ENCODE peak calls at places on chromosomes 3 and 15, in seven cellular contexts. L is stomach, S is tibial artery, U is left ventricle myocardium inferior, B is left lung, P is transverse colon, K is MM.1S. W is an unnamed sample.
A peak's percentile ranks its signal among the peaks of the same experiment; 100 is the strongest.

GRCh38 chr3:126179825-126180476 is 435 bp downstream of the ALDH1L1 start:
- DNase-seq in L (no peak), S (peak; percentile 76), U (peak; percentile 67), B (no peak), P (peak; percentile 26), K (no peak), W (peak; percentile 74)

GRCh38 chr3:177358968-177359600 is 161.8 kb upstream of the TBL1XR1 start:
- DNase-seq in L (peak; percentile 41), S (peak; percentile 72), U (peak; percentile 33), B (peak; percentile 50), P (peak; percentile 82), K (peak; percentile 86), W (peak; percentile 45)

GRCh38 chr15:77623878-77624524 is 8.7 kb downstream of the LINGO1 start:
- DNase-seq in L (no peak), S (no peak), U (no peak), B (no peak), P (peak; percentile 6), K (no peak), W (no peak)

GRCh38 chr3:5010706-5011554 is 31.7 kb downstream of the BHLHE40 start:
- DNase-seq in L (no peak), S (no peak), U (no peak), B (no peak), P (peak; percentile 61), K (no peak), W (no peak)

GRCh38 chr15:32778391-32779176 is 60.8 kb downstream of the GREM1 start:
- DNase-seq in L (no peak), S (no peak), U (no peak), B (no peak), P (no peak), K (no peak), W (no peak)

GRCh38 chr3:32483772-32484171 is 18.9 kb downstream of the CMTM6 start:
- DNase-seq in L (no peak), S (no peak), U (no peak), B (no peak), P (no peak), K (no peak), W (no peak)

GRCh38 chr3:41581700-41582099 is 380.2 kb downstream of the ULK4 start:
- DNase-seq in L (no peak), S (no peak), U (no peak), B (no peak), P (no peak), K (peak; percentile 74), W (no peak)

GRCh38 chr15:64634020-64634419 is 141.4 kb downstream of the RBPMS2 start:
- DNase-seq in L (no peak), S (no peak), U (no peak), B (no peak), P (peak; percentile 24), K (peak; percentile 34), W (no peak)

GRCh38 chr15:96695426-96695825 is 364.9 kb downstream of the NR2F2 start:
- DNase-seq in L (no peak), S (no peak), U (no peak), B (no peak), P (no peak), K (no peak), W (no peak)

GRCh38 chr15:60656041-60656440 is 177.1 kb upstream of the ICE2 start:
- DNase-seq in L (no peak), S (no peak), U (no peak), B (no peak), P (no peak), K (no peak), W (no peak)

GRCh38 chr15:60661075-60661645 is 182.2 kb upstream of the ICE2 start:
- DNase-seq in L (no peak), S (no peak), U (no peak), B (no peak), P (no peak), K (no peak), W (no peak)

GRCh38 chr15:60655252-60655651 is 176.3 kb upstream of the ICE2 start:
- DNase-seq in L (no peak), S (no peak), U (no peak), B (no peak), P (no peak), K (no peak), W (no peak)

GRCh38 chr15:60656491-60657284 is 177.7 kb upstream of the ICE2 start:
- DNase-seq in L (no peak), S (no peak), U (no peak), B (no peak), P (no peak), K (no peak), W (no peak)

DNA sequence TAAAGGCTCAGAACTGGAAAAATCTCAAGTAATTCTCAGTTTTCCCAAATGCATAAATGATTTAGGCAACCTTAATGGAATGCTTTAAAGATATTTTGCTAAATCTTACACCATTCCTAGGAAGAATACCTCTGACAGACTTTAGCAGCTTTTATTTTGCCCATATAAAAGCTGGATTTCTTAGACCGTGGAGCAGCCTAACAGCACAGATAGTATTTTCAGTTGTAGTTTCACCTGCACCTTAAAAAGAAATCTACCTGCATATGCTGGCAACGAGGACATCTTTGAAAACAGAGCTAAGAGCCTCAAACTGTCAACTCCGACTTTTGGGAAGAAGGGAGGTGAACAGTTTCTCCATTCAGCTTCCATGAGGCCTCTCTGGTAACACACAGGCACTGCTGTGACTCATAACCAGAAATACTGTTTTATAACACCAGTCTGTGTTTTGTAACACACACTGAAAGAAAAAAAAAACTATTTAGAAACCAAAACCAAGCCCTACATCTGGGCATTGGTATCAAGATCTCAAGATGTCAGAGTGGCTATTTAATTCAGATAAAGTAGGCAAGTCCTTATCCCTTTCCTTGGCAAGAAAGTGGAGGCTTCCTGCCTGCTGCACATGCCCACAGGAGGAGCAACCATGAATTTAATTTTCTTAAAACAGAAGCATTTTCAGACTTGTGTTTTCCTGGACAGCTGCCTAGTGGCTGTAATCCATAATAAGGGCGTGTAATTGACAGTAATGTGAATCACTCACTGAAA is 181.5 kb upstream of the ICE2 start:
- DNase-seq in L (no peak), S (no peak), U (no peak), B (no peak), P (no peak), K (peak; percentile 64), W (no peak)
- H3K4me3 ChIP-seq in L (no peak overlapping the region), S (no peak overlapping the region), U (no peak overlapping the region), B (no peak overlapping the region), P (no peak overlapping the region), K (peak overlapping the region; percentile 34), W (no peak overlapping the region)

GRCh38 chr3:30496496-30496966 is 109.9 kb upstream of the TGFBR2 start:
- DNase-seq in L (no peak), S (peak; percentile 85), U (peak; percentile 26), B (no peak), P (peak; percentile 24), K (no peak), W (no peak)
- H3K4me3 ChIP-seq in L (no peak overlapping the region), S (peak overlapping the region; percentile 14), U (no peak overlapping the region), B (no peak overlapping the region), P (no peak overlapping the region), K (no peak overlapping the region), W (no peak overlapping the region)

GRCh38 chr3:13278783-13279531 is 141.2 kb downstream of the NUP210 start:
- DNase-seq in L (no peak), S (peak; percentile 37), U (no peak), B (no peak), P (no peak), K (no peak), W (no peak)
- H3K4me3 ChIP-seq in L (no peak overlapping the region), S (no peak overlapping the region), U (no peak overlapping the region), B (no peak overlapping the region), P (no peak overlapping the region), K (no peak overlapping the region), W (no peak overlapping the region)

GRCh38 chr15:39592500-39592899 is 11.6 kb downstream of the THBS1 start:
- DNase-seq in L (no peak), S (no peak), U (no peak), B (no peak), P (peak; percentile 13), K (no peak), W (no peak)
- H3K4me3 ChIP-seq in L (no peak overlapping the region), S (no peak overlapping the region), U (no peak overlapping the region), B (no peak overlapping the region), P (no peak overlapping the region), K (no peak overlapping the region), W (no peak overlapping the region)

DNA sequence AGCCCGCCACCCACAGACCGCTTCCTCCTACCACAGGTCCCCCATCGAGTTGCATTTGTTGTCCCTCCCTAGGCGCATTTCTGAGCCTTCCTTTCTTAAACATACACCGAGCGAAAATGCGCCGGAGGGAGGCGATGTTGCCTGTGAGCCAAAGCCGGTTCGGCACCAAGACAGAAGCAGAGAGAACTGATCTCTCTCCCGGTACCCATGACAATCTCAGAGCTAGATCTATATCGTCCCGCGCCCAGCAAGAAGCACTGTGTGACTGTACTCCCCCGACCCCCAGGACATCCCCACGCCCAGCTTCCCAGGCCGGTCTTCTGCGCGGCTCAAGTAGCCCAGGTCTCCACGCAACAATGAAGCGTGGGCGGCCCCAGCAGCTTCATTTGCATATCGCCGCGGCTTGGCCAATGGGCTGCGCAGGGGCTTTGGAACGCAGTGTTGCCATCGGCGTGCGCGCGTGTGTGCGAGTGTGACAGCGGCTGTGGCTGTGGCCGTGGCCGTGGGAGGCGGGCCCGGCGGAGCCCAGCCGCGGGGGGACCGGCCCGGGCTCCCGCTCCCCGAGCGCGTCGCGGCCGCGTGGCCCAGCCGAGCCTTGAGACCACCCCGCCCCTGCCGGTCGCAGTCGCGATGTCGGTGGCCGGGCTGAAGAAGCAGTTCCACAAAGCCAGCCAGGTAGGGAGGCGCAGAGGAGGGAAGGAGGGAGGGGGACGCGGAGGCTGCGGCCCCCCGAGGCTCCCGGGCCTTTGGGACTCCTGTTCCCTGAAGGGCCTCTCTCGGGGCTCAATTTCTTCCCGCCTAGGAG is at the start of gene SH3GL3:
- DNase-seq in L (peak; percentile 75), S (peak; percentile 83), U (peak; percentile 76), B (peak; percentile 78), P (peak; percentile 49), K (peak; percentile 63), W (peak; percentile 77)
- H3K4me3 ChIP-seq in L (peak within 1 kb of the TSS; percentile 57), S (peak within 1 kb of the TSS; percentile 71), U (peak within 1 kb of the TSS; percentile 65), B (peak within 1 kb of the TSS; percentile 33), P (peak within 1 kb of the TSS; percentile 37), K (peak within 1 kb of the TSS; percentile 52), W (peak within 1 kb of the TSS; percentile 50)

GRCh38 chr3:15347737-15348110 is 15.3 kb upstream of the SH3BP5 start:
- DNase-seq in L (no peak), S (no peak), U (no peak), B (no peak), P (no peak), K (no peak), W (no peak)

GRCh38 chr3:15347104-15347736 is 14.8 kb upstream of the SH3BP5 start:
- DNase-seq in L (no peak), S (no peak), U (no peak), B (no peak), P (no peak), K (peak; percentile 66), W (no peak)

GRCh38 chr3:15346516-15346915 is 14.1 kb upstream of the SH3BP5 start:
- DNase-seq in L (no peak), S (no peak), U (no peak), B (no peak), P (no peak), K (no peak), W (no peak)

GRCh38 chr3:15345051-15345607 is 12.7 kb upstream of the SH3BP5 start:
- DNase-seq in L (no peak), S (no peak), U (no peak), B (no peak), P (peak; percentile 56), K (no peak), W (no peak)

DNA sequence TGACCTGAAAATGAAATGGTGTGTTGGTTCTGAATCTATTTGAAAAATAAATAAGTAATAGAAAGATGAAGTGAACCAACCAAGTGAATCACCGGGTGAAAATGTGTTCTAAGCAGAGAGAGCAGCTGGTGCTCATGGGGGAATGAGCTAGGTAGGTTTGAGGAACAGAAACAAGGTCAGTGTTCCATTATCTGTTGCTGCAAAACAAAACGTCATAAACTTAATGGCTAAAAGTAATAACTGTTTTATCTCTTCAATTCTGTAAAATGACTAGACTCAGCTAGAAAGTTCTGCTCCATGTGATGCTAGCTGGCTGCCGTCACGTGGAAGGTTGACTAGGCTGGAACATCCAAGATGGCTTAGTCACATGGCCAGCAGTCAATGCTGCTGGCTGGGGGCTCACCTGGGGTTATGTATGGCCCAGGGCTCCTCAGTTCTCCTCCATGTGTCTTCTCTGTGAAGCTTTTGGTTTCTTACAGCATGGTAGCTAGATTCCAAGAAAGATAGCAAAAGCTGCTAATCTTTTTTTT is 13.3 kb upstream of the SH3BP5 start:
- DNase-seq in L (no peak), S (no peak), U (no peak), B (no peak), P (peak; percentile 22), K (no peak), W (no peak)
- H3K4me3 ChIP-seq in L (no peak overlapping the region), S (no peak overlapping the region), U (no peak overlapping the region), B (no peak overlapping the region), P (no peak overlapping the region), K (no peak overlapping the region), W (no peak overlapping the region)

W was measured in heart right ventricle.